ENCODE peak calls at places on chromosomes 16 and 17, in eight cellular contexts. One of them, this sample, is unnamed.

GRCh38 chr17:47620503-47621245 is 29.0 kb upstream of the KPNB1 start:
- DNase-seq in cardiac muscle cell: no peak
- DNase-seq in CD14-positive monocyte: no peak
- DNase-seq in HFF-Myc: no peak
- DNase-seq in amniotic stem cell: no peak
- DNase-seq in nephron progenitor cell: no peak
- DNase-seq in neuronal stem cell: no peak
- DNase-seq in CD4-positive, CD25-positive, alpha-beta regulatory T cell: no peak
- DNase-seq in this sample: no peak

GRCh38 chr17:52147872-52148271 is 10.6 kb downstream of the CA10 start:
- DNase-seq in cardiac muscle cell: no peak
- DNase-seq in CD14-positive monocyte: no peak
- DNase-seq in HFF-Myc: no peak
- DNase-seq in amniotic stem cell: no peak
- DNase-seq in nephron progenitor cell: no peak
- DNase-seq in neuronal stem cell: no peak
- DNase-seq in CD4-positive, CD25-positive, alpha-beta regulatory T cell: no peak
- DNase-seq in this sample: no peak

GRCh38 chr17:31509805-31510177 is 118.3 kb downstream of the RAB11FIP4 start:
- DNase-seq in cardiac muscle cell: no peak
- DNase-seq in CD14-positive monocyte: no peak
- DNase-seq in HFF-Myc: no peak
- DNase-seq in amniotic stem cell: no peak
- DNase-seq in nephron progenitor cell: no peak
- DNase-seq in neuronal stem cell: no peak
- DNase-seq in CD4-positive, CD25-positive, alpha-beta regulatory T cell: no peak
- DNase-seq in this sample: no peak

GRCh38 chr17:80455328-80455710 is 21.1 kb downstream of the NPTX1 start:
- DNase-seq in cardiac muscle cell: peak
- DNase-seq in CD14-positive monocyte: no peak
- DNase-seq in HFF-Myc: no peak
- DNase-seq in amniotic stem cell: no peak
- DNase-seq in nephron progenitor cell: peak
- DNase-seq in neuronal stem cell: no peak
- DNase-seq in CD4-positive, CD25-positive, alpha-beta regulatory T cell: no peak
- DNase-seq in this sample: no peak

GRCh38 chr16:9318764-9319163 is 227.3 kb downstream of the HAPSTR1 start:
- DNase-seq in cardiac muscle cell: no peak
- DNase-seq in CD14-positive monocyte: no peak
- DNase-seq in HFF-Myc: no peak
- DNase-seq in amniotic stem cell: no peak
- DNase-seq in nephron progenitor cell: no peak
- DNase-seq in neuronal stem cell: no peak
- DNase-seq in CD4-positive, CD25-positive, alpha-beta regulatory T cell: no peak
- DNase-seq in this sample: peak

GRCh38 chr16:76444823-76445222 is 167.6 kb downstream of the CNTNAP4 start:
- DNase-seq in cardiac muscle cell: no peak
- DNase-seq in CD14-positive monocyte: no peak
- DNase-seq in HFF-Myc: no peak
- DNase-seq in amniotic stem cell: no peak
- DNase-seq in nephron progenitor cell: no peak
- DNase-seq in neuronal stem cell: no peak
- DNase-seq in CD4-positive, CD25-positive, alpha-beta regulatory T cell: no peak
- DNase-seq in this sample: no peak

GRCh38 chr17:73062726-73063125 is 29.8 kb downstream of the SLC39A11 start:
- DNase-seq in cardiac muscle cell: no peak
- DNase-seq in CD14-positive monocyte: no peak
- DNase-seq in HFF-Myc: no peak
- DNase-seq in amniotic stem cell: no peak
- DNase-seq in nephron progenitor cell: no peak
- DNase-seq in neuronal stem cell: no peak
- DNase-seq in CD4-positive, CD25-positive, alpha-beta regulatory T cell: no peak
- DNase-seq in this sample: no peak

GRCh38 chr17:74426551-74427047 is 5.3 kb upstream of the GPRC5C start:
- DNase-seq in cardiac muscle cell: no peak
- DNase-seq in CD14-positive monocyte: no peak
- DNase-seq in HFF-Myc: no peak
- DNase-seq in amniotic stem cell: no peak
- DNase-seq in nephron progenitor cell: no peak
- DNase-seq in neuronal stem cell: no peak
- DNase-seq in CD4-positive, CD25-positive, alpha-beta regulatory T cell: no peak
- DNase-seq in this sample: no peak

GRCh38 chr17:2068101-2068518 is 13.2 kb downstream of the HIC1 start:
- DNase-seq in cardiac muscle cell: no peak
- DNase-seq in CD14-positive monocyte: no peak
- DNase-seq in HFF-Myc: no peak
- DNase-seq in amniotic stem cell: no peak
- DNase-seq in nephron progenitor cell: no peak
- DNase-seq in neuronal stem cell: no peak
- DNase-seq in CD4-positive, CD25-positive, alpha-beta regulatory T cell: no peak
- DNase-seq in this sample: no peak

GRCh38 chr17:1787301-1787902 is 25.5 kb downstream of the SERPINF1 start:
- DNase-seq in cardiac muscle cell: no peak
- DNase-seq in CD14-positive monocyte: no peak
- DNase-seq in HFF-Myc: peak
- DNase-seq in amniotic stem cell: peak
- DNase-seq in nephron progenitor cell: no peak
- DNase-seq in neuronal stem cell: no peak
- DNase-seq in CD4-positive, CD25-positive, alpha-beta regulatory T cell: no peak
- DNase-seq in this sample: no peak

GRCh38 chr16:30948087-30948955 is 547 bp upstream of the ORAI3 start:
- DNase-seq in cardiac muscle cell: peak
- DNase-seq in CD14-positive monocyte: no peak
- DNase-seq in HFF-Myc: peak
- DNase-seq in amniotic stem cell: peak
- DNase-seq in nephron progenitor cell: peak
- DNase-seq in neuronal stem cell: peak
- DNase-seq in CD4-positive, CD25-positive, alpha-beta regulatory T cell: no peak
- DNase-seq in this sample: peak

GRCh38 chr16:30662449-30662848 is 4.2 kb downstream of the FBRS start:
- DNase-seq in cardiac muscle cell: no peak
- DNase-seq in CD14-positive monocyte: no peak
- DNase-seq in HFF-Myc: no peak
- DNase-seq in amniotic stem cell: no peak
- DNase-seq in nephron progenitor cell: no peak
- DNase-seq in neuronal stem cell: no peak
- DNase-seq in CD4-positive, CD25-positive, alpha-beta regulatory T cell: no peak
- DNase-seq in this sample: no peak

GRCh38 chr16:67415872-67416793 is at the start of gene ZDHHC1:
- DNase-seq in cardiac muscle cell: peak
- DNase-seq in CD14-positive monocyte: no peak
- DNase-seq in HFF-Myc: no peak
- DNase-seq in amniotic stem cell: no peak
- DNase-seq in nephron progenitor cell: peak
- DNase-seq in neuronal stem cell: peak
- DNase-seq in CD4-positive, CD25-positive, alpha-beta regulatory T cell: no peak
- DNase-seq in this sample: no peak

GRCh38 chr17:19712436-19713004 is 3.9 kb downstream of the SLC47A2 start:
- DNase-seq in cardiac muscle cell: no peak
- DNase-seq in CD14-positive monocyte: no peak
- DNase-seq in HFF-Myc: no peak
- DNase-seq in amniotic stem cell: no peak
- DNase-seq in nephron progenitor cell: no peak
- DNase-seq in neuronal stem cell: no peak
- DNase-seq in CD4-positive, CD25-positive, alpha-beta regulatory T cell: no peak
- DNase-seq in this sample: no peak

GRCh38 chr17:39270923-39271322 is 45.2 kb upstream of the STAC2 start:
- DNase-seq in cardiac muscle cell: no peak
- DNase-seq in CD14-positive monocyte: no peak
- DNase-seq in HFF-Myc: peak
- DNase-seq in amniotic stem cell: peak
- DNase-seq in nephron progenitor cell: no peak
- DNase-seq in neuronal stem cell: no peak
- DNase-seq in CD4-positive, CD25-positive, alpha-beta regulatory T cell: no peak
- DNase-seq in this sample: peak

GRCh38 chr16:50466170-50466569 is 82.0 kb upstream of the NKD1 start:
- DNase-seq in cardiac muscle cell: no peak
- DNase-seq in CD14-positive monocyte: no peak
- DNase-seq in HFF-Myc: no peak
- DNase-seq in amniotic stem cell: no peak
- DNase-seq in nephron progenitor cell: no peak
- DNase-seq in neuronal stem cell: no peak
- DNase-seq in CD4-positive, CD25-positive, alpha-beta regulatory T cell: no peak
- DNase-seq in this sample: no peak

GRCh38 chr17:67246648-67247415 is 1.8 kb upstream of the HELZ start:
- DNase-seq in cardiac muscle cell: no peak
- DNase-seq in CD14-positive monocyte: peak
- DNase-seq in HFF-Myc: no peak
- DNase-seq in amniotic stem cell: no peak
- DNase-seq in nephron progenitor cell: peak
- DNase-seq in neuronal stem cell: no peak
- DNase-seq in CD4-positive, CD25-positive, alpha-beta regulatory T cell: peak
- DNase-seq in this sample: no peak

GRCh38 chr17:35855965-35856364 is 12.7 kb downstream of the HEATR9 start:
- DNase-seq in cardiac muscle cell: no peak
- DNase-seq in CD14-positive monocyte: no peak
- DNase-seq in HFF-Myc: no peak
- DNase-seq in amniotic stem cell: no peak
- DNase-seq in nephron progenitor cell: no peak
- DNase-seq in neuronal stem cell: no peak
- DNase-seq in CD4-positive, CD25-positive, alpha-beta regulatory T cell: no peak
- DNase-seq in this sample: no peak

GRCh38 chr16:13833510-13833909 is 86.4 kb upstream of the ERCC4 start:
- DNase-seq in cardiac muscle cell: no peak
- DNase-seq in CD14-positive monocyte: no peak
- DNase-seq in HFF-Myc: no peak
- DNase-seq in amniotic stem cell: no peak
- DNase-seq in nephron progenitor cell: no peak
- DNase-seq in neuronal stem cell: no peak
- DNase-seq in CD4-positive, CD25-positive, alpha-beta regulatory T cell: no peak
- DNase-seq in this sample: no peak